ENCODE peak calls at places on chromosomes 7 and 10, in five cellular contexts. E is astrocyte of the cerebellum; P is choroid plexus epithelial cell; W is SJSA1; J is CD8-positive, alpha-beta T cell. L is an unnamed sample.

GRCh38 chr7:139767561-139767982 is 10.2 kb downstream of the HIPK2 start:
- DNase-seq in P (peak), J (no peak), E (no peak), W (no peak), L (peak)

GRCh38 chr10:80468806-80469421 is 14.8 kb downstream of the TSPAN14 start:
- DNase-seq in W (no peak), J (peak), E (no peak), P (no peak), L (no peak)

GRCh38 chr10:18607503-18607902 is 43.9 kb downstream of the NSUN6 start:
- DNase-seq in W (peak), J (no peak), P (peak), E (peak), L (peak)

GRCh38 chr7:157926107-157926506 is 589.3 kb downstream of the DNAJB6 start:
- DNase-seq in W (no peak), P (no peak), E (no peak), J (no peak), L (no peak)

GRCh38 chr7:143008007-143008901 is 18.7 kb downstream of the OR9A2 start:
- DNase-seq in P (peak), J (peak), W (peak), E (peak), L (peak)

GRCh38 chr7:34107306-34107705 is 202.0 kb downstream of the BMPER start:
- DNase-seq in E (peak), J (no peak), P (peak), W (no peak), L (no peak)

GRCh38 chr7:151926336-151926712 is 29.9 kb upstream of the GALNTL5 start:
- DNase-seq in W (no peak), E (no peak), P (no peak), J (no peak), L (no peak)

GRCh38 chr7:79298145-79298760 is 155.2 kb downstream of the MAGI2 start:
- DNase-seq in W (no peak), E (peak), P (peak), J (no peak), L (peak)

GRCh38 chr7:91379246-91379645 is 115.0 kb downstream of the FZD1 start:
- DNase-seq in W (no peak), J (no peak), P (peak), E (peak), L (no peak)

GRCh38 chr7:129951076-129952011 is 1.4 kb downstream of the UBE2H start:
- DNase-seq in E (no peak), J (peak), W (no peak), P (peak), L (no peak)

GRCh38 chr7:71131753-71132520 is at the start of gene GALNT17:
- DNase-seq in W (no peak), E (no peak), P (no peak), J (no peak), L (no peak)

GRCh38 chr10:80148166-80148805 is 15.8 kb downstream of the PLAC9 start:
- DNase-seq in P (no peak), E (no peak), W (no peak), J (no peak), L (no peak)

GRCh38 chr10:27240891-27241639 is 468 bp upstream of the ACBD5 start:
- DNase-seq in W (no peak), J (no peak), P (peak), E (no peak), L (peak)

GRCh38 chr10:191703-192518 is 56.7 kb downstream of the ZMYND11 start:
- DNase-seq in E (peak), J (no peak), P (peak), W (no peak), L (no peak)

GRCh38 chr10:99395750-99396445 is 34.5 kb downstream of the GOT1 start:
- DNase-seq in E (peak), P (peak), W (peak), J (no peak), L (peak)

GRCh38 chr10:125455855-125456254 is 227.1 kb downstream of the TEX36 start:
- DNase-seq in E (no peak), P (no peak), J (no peak), W (no peak), L (no peak)

GRCh38 chr10:7410800-7411670 is at the start of gene SFMBT2:
- DNase-seq in W (no peak), E (no peak), P (peak), J (peak), L (peak)

GRCh38 chr7:82032899-82033298 is 263.1 kb upstream of the HGF start:
- DNase-seq in W (no peak), E (no peak), J (no peak), P (no peak), L (no peak)

GRCh38 chr10:80273523-80274170 is 15.8 kb downstream of the MAT1A start:
- DNase-seq in W (no peak), P (no peak), J (no peak), E (no peak), L (no peak)

GRCh38 chr10:89295597-89295996 is 6.2 kb upstream of the IFIT2 start:
- DNase-seq in E (no peak), P (peak), J (no peak), W (no peak), L (no peak)

GRCh38 chr7:101390901-101391301 is 28.2 kb downstream of the COL26A1 start:
- DNase-seq in J (peak), W (no peak), P (peak), E (no peak), L (peak)

GRCh38 chr10:130138479-130138866 is 2.3 kb downstream of the GLRX3 start:
- DNase-seq in J (no peak), P (peak), E (no peak), W (no peak), L (no peak)

GRCh38 chr10:9294865-9295264 is 1240.4 kb downstream of the GATA3 start:
- DNase-seq in P (no peak), J (no peak), W (no peak), E (no peak), L (no peak)

GRCh38 chr10:9296206-9296605 is 1241.7 kb downstream of the GATA3 start:
- DNase-seq in J (no peak), E (no peak), W (no peak), P (no peak), L (no peak)

GRCh38 chr10:9294132-9294663 is 1239.7 kb downstream of the GATA3 start:
- DNase-seq in J (no peak), E (no peak), W (no peak), P (no peak), L (no peak)

GRCh38 chr10:9299966-9300365 is 1245.5 kb downstream of the GATA3 start:
- DNase-seq in P (no peak), E (no peak), J (no peak), W (no peak), L (no peak)

GRCh38 chr10:9297580-9297979 is 1243.1 kb downstream of the GATA3 start:
- DNase-seq in P (no peak), W (no peak), J (no peak), E (no peak), L (no peak)
- H3K4me3 ChIP-seq in P (no peak), W (no peak), J (no peak), E (no peak), L (no peak)

GRCh38 chr7:5695709-5696345 is 85.6 kb downstream of the RNF216 start:
- DNase-seq in J (no peak), W (peak), E (no peak), P (peak), L (no peak)
- H3K4me3 ChIP-seq in J (peak), W (peak), E (no peak), P (no peak), L (peak)

GRCh38 chr7:106569500-106569929 is 91.4 kb downstream of the CCDC71L start:
- DNase-seq in J (no peak), P (no peak), W (no peak), E (no peak), L (no peak)

GRCh38 chr7:106566672-106567071 is 94.3 kb downstream of the CCDC71L start:
- DNase-seq in E (no peak), W (no peak), P (peak), J (no peak), L (no peak)

GRCh38 chr7:106568680-106569499 is 92.1 kb downstream of the CCDC71L start:
- DNase-seq in W (no peak), J (no peak), E (no peak), P (peak), L (no peak)

GRCh38 chr7:106566174-106566573 is 94.8 kb downstream of the CCDC71L start:
- DNase-seq in J (no peak), P (peak), W (no peak), E (no peak), L (no peak)

GRCh38 chr7:106568002-106568679 is 92.8 kb downstream of the CCDC71L start:
- DNase-seq in P (no peak), W (no peak), E (no peak), J (no peak), L (no peak)
- H3K4me3 ChIP-seq in P (no peak), W (no peak), E (no peak), J (no peak), L (no peak)

DNA sequence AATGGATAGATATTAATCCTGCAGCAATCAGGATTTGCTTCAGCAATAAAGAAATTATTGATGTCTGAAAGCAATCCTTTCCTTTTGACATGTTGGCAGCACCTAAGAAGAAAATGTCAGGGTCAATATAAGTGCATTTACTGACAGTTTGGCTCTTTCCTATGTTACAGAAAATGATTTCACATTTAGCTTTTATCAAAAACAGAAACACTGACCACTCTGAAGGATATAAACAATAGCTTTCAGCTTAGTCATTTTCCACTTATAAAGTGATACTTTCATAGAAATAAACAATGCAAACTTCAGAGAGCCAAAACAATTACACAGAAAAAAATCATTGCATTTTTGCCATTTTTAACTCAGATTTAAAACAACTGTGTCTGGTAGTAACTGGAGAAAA is 325.6 kb upstream of the KAT6B start:
- DNase-seq in E (no peak), J (no peak), P (peak), W (no peak), L (no peak)
- H3K4me3 ChIP-seq in E (no peak), J (no peak), P (no peak), W (no peak), L (no peak)

GRCh38 chr10:36692759-36693158 is 432.6 kb upstream of the ANKRD30A start:
- DNase-seq in J (no peak), E (no peak), P (no peak), W (no peak), L (no peak)
- H3K4me3 ChIP-seq in J (no peak), E (no peak), P (no peak), W (no peak), L (no peak)

DNA sequence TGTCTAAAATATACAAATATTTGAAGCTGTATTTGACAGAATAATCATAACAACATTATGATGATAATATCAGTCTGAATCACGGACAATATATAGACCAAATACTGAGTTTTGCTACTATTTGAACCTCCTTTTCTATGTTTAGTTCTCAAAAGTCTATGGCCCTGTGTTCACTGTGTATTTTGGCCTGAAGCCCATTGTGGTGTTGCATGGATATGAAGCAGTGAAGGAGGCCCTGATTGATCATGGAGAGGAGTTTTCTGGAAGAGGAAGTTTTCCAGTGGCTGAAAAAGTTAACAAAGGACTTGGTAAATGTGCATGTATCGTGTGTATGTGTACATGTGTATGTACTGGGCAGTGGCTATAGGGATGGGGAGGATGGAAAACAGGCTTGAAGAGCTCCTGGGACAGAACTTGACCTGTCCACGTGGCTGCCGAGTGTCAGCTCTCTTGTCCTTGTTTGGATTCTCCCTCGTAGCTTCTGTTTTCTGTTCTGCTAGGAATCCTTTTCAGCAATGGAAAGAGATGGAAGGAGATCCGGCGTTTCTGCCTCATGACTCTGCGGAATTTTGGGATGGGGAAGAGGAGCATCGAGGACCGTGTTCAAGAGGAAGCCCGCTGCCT is 4.2 kb downstream of the CYP2C18 start:
- DNase-seq in P (no peak), W (no peak), J (no peak), E (no peak), L (no peak)
- H3K4me3 ChIP-seq in P (no peak), W (no peak), J (no peak), E (no peak), L (no peak)

GRCh38 chr7:1364906-1365570 is 94.2 kb downstream of the MICALL2 start:
- DNase-seq in J (no peak), W (no peak), P (no peak), E (no peak), L (no peak)

GRCh38 chr7:1362301-1362700 is 97.0 kb downstream of the MICALL2 start:
- DNase-seq in J (no peak), P (no peak), W (no peak), E (no peak), L (no peak)

GRCh38 chr7:1365846-1366245 is 93.4 kb downstream of the MICALL2 start:
- DNase-seq in P (no peak), J (no peak), E (no peak), W (no peak), L (no peak)

GRCh38 chr7:1361756-1362125 is 97.5 kb downstream of the MICALL2 start:
- DNase-seq in E (no peak), W (no peak), J (no peak), P (no peak), L (no peak)

DNA sequence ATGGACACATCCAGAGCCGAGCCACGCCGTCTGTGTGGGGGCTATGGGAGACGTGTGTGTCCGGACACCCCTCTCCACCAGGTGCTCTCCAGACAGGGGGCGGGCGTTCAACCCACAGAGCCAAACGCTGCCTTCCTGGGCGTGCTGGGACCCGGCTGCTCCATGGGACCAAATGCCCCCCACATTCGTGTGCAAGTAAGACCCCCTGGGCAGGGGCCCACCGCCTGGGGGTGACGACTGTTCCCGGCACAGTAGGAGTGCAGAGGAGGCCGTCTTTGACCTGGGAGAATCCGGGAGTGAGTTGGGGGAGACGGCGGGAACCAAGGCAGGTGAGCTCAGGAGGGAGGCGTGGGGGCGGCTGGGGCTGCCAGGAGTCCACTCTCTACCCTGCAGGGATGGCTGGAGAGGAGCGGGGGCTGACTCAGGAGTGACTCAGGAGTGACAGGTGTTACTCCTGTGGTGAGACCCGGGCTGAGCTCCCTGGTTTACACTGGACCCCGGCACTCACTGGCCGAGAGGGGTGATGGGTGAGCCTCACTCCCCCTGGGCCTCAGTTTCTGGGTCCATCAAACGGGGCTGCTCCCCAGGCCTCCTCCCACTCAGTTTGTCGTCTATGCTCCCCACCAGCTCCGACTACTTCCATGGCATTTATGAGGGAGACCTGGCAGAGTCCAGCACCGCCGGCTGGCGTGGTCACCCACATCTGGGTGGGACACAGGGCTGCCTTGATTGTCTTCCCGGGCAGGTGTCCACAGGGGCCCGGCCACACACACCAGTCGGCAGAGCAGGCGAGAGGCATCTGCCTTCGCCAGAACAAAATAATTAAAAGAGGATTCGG is 95.0 kb downstream of the MICALL2 start:
- DNase-seq in E (no peak), J (no peak), P (no peak), W (no peak), L (no peak)
- H3K4me3 ChIP-seq in E (no peak), J (no peak), P (no peak), W (no peak), L (no peak)

GRCh38 chr7:3042861-3043489 is 692 bp downstream of the CARD11 start:
- DNase-seq in P (no peak), E (no peak), W (no peak), J (peak), L (peak)
- H3K4me3 ChIP-seq in P (peak), E (no peak), W (peak), J (peak), L (peak)

GRCh38 chr10:22436893-22437619 is 91.8 kb downstream of the SPAG6 start:
- DNase-seq in W (peak), J (peak), E (peak), P (peak), L (peak)

GRCh38 chr10:22437620-22438588 is 92.6 kb downstream of the SPAG6 start:
- DNase-seq in E (no peak), W (no peak), J (peak), P (peak), L (no peak)

GRCh38 chr10:22436526-22436892 is 91.2 kb downstream of the SPAG6 start:
- DNase-seq in E (no peak), J (no peak), W (no peak), P (no peak), L (no peak)

GRCh38 chr10:22435650-22436049 is 90.4 kb downstream of the SPAG6 start:
- DNase-seq in E (no peak), W (no peak), J (no peak), P (no peak), L (no peak)

GRCh38 chr10:22438714-22439113 is 93.4 kb downstream of the SPAG6 start:
- DNase-seq in E (no peak), P (no peak), J (no peak), W (no peak), L (no peak)
- H3K4me3 ChIP-seq in E (peak), P (no peak), J (no peak), W (no peak), L (no peak)

DNA sequence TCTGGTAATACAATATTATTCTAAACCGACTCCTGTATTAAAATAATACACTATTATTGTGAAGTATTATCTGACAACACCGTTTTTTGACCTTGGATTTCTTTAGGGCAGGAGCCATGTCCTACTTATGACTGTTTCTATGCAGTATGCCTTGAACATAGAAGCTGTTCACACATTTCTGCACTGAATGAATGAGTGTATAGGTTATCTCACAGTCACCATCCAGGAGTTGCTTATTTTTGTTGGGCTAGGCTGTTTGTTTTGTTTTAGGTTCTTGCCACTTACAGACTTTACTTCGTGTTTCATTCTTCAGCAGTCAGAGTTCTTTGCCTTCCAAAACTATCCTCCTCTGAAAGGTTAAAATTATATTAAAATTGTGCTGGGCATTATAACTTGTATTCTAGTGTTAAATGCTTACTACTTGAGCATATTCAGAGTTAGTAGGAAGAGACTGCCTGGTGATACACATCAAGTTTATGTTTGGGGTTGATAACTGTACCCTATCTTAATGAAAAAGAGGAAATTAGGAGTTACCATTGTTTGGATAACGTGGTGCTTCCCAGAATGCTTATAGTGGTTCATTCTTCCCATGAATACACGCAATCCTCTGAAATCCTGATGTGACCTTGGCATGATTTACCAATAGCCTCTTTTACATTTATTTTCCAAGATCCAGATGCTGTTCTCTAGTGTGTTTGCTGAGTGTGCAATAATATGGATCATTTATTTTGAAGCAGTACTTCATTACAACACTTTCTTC is 1.7 kb downstream of the RALA start:
- DNase-seq in P (peak), E (no peak), W (no peak), J (no peak), L (no peak)
- H3K4me3 ChIP-seq in P (peak), E (peak), W (peak), J (peak), L (no peak)